ENCODE peak calls at places on chromosomes 13 and 19, in four cellular contexts. One of them, this sample, is unnamed.

GRCh38 chr19:12350185-12350889 is 15.1 kb downstream of the ZNF442 start:
- DNase-seq in WERI-Rb-1: no peak
- DNase-seq in H54: no peak
- DNase-seq in hypothalamus: no peak
- DNase-seq in this sample: no peak

GRCh38 chr19:17865364-17866311 is 5.9 kb downstream of the RPL18A start:
- DNase-seq in WERI-Rb-1: peak; percentile 53
- DNase-seq in H54: no peak
- DNase-seq in hypothalamus: no peak
- DNase-seq in this sample: no peak

GRCh38 chr19:27738569-27739193 is 1474.3 kb downstream of the UQCRFS1 start:
- DNase-seq in WERI-Rb-1: no peak
- DNase-seq in H54: no peak
- DNase-seq in hypothalamus: no peak
- DNase-seq in this sample: no peak

GRCh38 chr13:106475852-106476251 is 59.6 kb downstream of the EFNB2 start:
- DNase-seq in WERI-Rb-1: no peak
- DNase-seq in H54: no peak
- DNase-seq in hypothalamus: no peak
- DNase-seq in this sample: no peak

GRCh38 chr13:98540476-98540875 is 36.4 kb downstream of the STK24 start:
- DNase-seq in WERI-Rb-1: no peak
- DNase-seq in H54: no peak
- DNase-seq in hypothalamus: no peak
- DNase-seq in this sample: no peak

GRCh38 chr13:42048323-42048624 is 174 bp upstream of the DGKH start:
- DNase-seq in WERI-Rb-1: no peak
- DNase-seq in H54: no peak
- DNase-seq in hypothalamus: no peak
- DNase-seq in this sample: no peak

GRCh38 chr19:12034610-12035009 is 869 bp downstream of the ZNF433 start:
- DNase-seq in WERI-Rb-1: peak; percentile 12
- DNase-seq in H54: no peak
- DNase-seq in hypothalamus: no peak
- DNase-seq in this sample: no peak

GRCh38 chr19:50833117-50833801 is at the start of gene KLK15:
- DNase-seq in WERI-Rb-1: no peak
- DNase-seq in H54: no peak
- DNase-seq in hypothalamus: no peak
- DNase-seq in this sample: no peak

GRCh38 chr19:848457-848921 is 3.6 kb upstream of the ELANE start:
- DNase-seq in WERI-Rb-1: no peak
- DNase-seq in H54: no peak
- DNase-seq in hypothalamus: no peak
- DNase-seq in this sample: no peak

GRCh38 chr19:41325947-41326706 is 16.2 kb downstream of the CCDC97 start:
- DNase-seq in WERI-Rb-1: no peak
- DNase-seq in H54: no peak
- DNase-seq in hypothalamus: no peak
- DNase-seq in this sample: no peak

GRCh38 chr13:56735537-56735942 is 405.2 kb upstream of the PRR20A start:
- DNase-seq in WERI-Rb-1: no peak
- DNase-seq in H54: no peak
- DNase-seq in hypothalamus: no peak
- DNase-seq in this sample: no peak

GRCh38 chr19:48332351-48332661 is 7.0 kb downstream of the EMP3 start:
- DNase-seq in WERI-Rb-1: no peak
- DNase-seq in H54: no peak
- DNase-seq in hypothalamus: no peak
- DNase-seq in this sample: no peak

GRCh38 chr19:4814625-4815425 is 16.7 kb downstream of the TICAM1 start:
- DNase-seq in WERI-Rb-1: no peak
- DNase-seq in H54: no peak
- DNase-seq in hypothalamus: no peak
- DNase-seq in this sample: no peak

GRCh38 chr13:50587839-50588373 is 255.6 kb downstream of the DLEU7 start:
- DNase-seq in WERI-Rb-1: no peak
- DNase-seq in H54: no peak
- DNase-seq in hypothalamus: no peak
- DNase-seq in this sample: no peak

GRCh38 chr13:62209539-62209938 is 793.9 kb upstream of the PCDH20 start:
- DNase-seq in WERI-Rb-1: no peak
- DNase-seq in H54: no peak
- DNase-seq in hypothalamus: no peak
- DNase-seq in this sample: no peak

GRCh38 chr19:48970923-48971395 is 5.8 kb downstream of the FTL start:
- DNase-seq in WERI-Rb-1: peak; percentile 80
- DNase-seq in H54: no peak
- DNase-seq in hypothalamus: no peak
- DNase-seq in this sample: peak; percentile 89

GRCh38 chr19:40585677-40586422 is 9.2 kb downstream of the SHKBP1 start:
- DNase-seq in WERI-Rb-1: no peak
- DNase-seq in H54: no peak
- DNase-seq in hypothalamus: no peak
- DNase-seq in this sample: no peak

GRCh38 chr19:39946532-39946931 is 12.1 kb upstream of the FCGBP start:
- DNase-seq in WERI-Rb-1: no peak
- DNase-seq in H54: no peak
- DNase-seq in hypothalamus: no peak
- DNase-seq in this sample: no peak

GRCh38 chr13:30121666-30122065 is 185.7 kb downstream of the KATNAL1 start:
- DNase-seq in WERI-Rb-1: no peak
- DNase-seq in H54: no peak
- DNase-seq in hypothalamus: no peak
- DNase-seq in this sample: no peak

GRCh38 chr13:52974711-52975110 is 53.9 kb upstream of the OLFM4 start:
- DNase-seq in WERI-Rb-1: no peak
- DNase-seq in H54: no peak
- DNase-seq in hypothalamus: no peak
- DNase-seq in this sample: no peak

GRCh38 chr13:77298403-77298802 is 28.5 kb downstream of the MYCBP2 start:
- DNase-seq in WERI-Rb-1: no peak
- DNase-seq in H54: no peak
- DNase-seq in hypothalamus: no peak
- DNase-seq in this sample: no peak

GRCh38 chr13:30138511-30138910 is 168.8 kb downstream of the KATNAL1 start:
- DNase-seq in WERI-Rb-1: no peak
- DNase-seq in H54: no peak
- DNase-seq in hypothalamus: no peak
- DNase-seq in this sample: no peak

GRCh38 chr19:21474671-21475181 is 30.7 kb upstream of the ZNF429 start:
- DNase-seq in WERI-Rb-1: no peak
- DNase-seq in H54: no peak
- DNase-seq in hypothalamus: peak; percentile 52
- DNase-seq in this sample: no peak

GRCh38 chr13:42173789-42174343 is 98.1 kb upstream of the AKAP11 start:
- DNase-seq in WERI-Rb-1: no peak
- DNase-seq in H54: no peak
- DNase-seq in hypothalamus: no peak
- DNase-seq in this sample: no peak

GRCh38 chr19:33398361-33399060 is 25.0 kb downstream of the CEBPG start:
- DNase-seq in WERI-Rb-1: no peak
- DNase-seq in H54: no peak
- DNase-seq in hypothalamus: no peak
- DNase-seq in this sample: no peak

GRCh38 chr19:7565332-7565731 is 29.8 kb downstream of the PNPLA6 start:
- DNase-seq in WERI-Rb-1: no peak
- DNase-seq in H54: no peak
- DNase-seq in hypothalamus: no peak
- DNase-seq in this sample: no peak

GRCh38 chr13:95197548-95197947 is 103.7 kb downstream of the ABCC4 start:
- DNase-seq in WERI-Rb-1: no peak
- DNase-seq in H54: no peak
- DNase-seq in hypothalamus: no peak
- DNase-seq in this sample: no peak

GRCh38 chr19:12723643-12724426 is at the start of gene TNPO2:
- DNase-seq in WERI-Rb-1: peak; percentile 81
- DNase-seq in H54: no peak
- DNase-seq in hypothalamus: peak; percentile 43
- DNase-seq in this sample: peak; percentile 53

GRCh38 chr13:71320452-71320851 is 546.6 kb downstream of the DACH1 start:
- DNase-seq in WERI-Rb-1: peak; percentile 16
- DNase-seq in H54: peak; percentile 1
- DNase-seq in hypothalamus: no peak
- DNase-seq in this sample: no peak

GRCh38 chr13:39596685-39597084 is 6.3 kb downstream of the LHFPL6 start:
- DNase-seq in WERI-Rb-1: no peak
- DNase-seq in H54: no peak
- DNase-seq in hypothalamus: no peak
- DNase-seq in this sample: no peak

GRCh38 chr19:12867120-12868099 is 13.8 kb downstream of the DNASE2 start:
- DNase-seq in WERI-Rb-1: no peak
- DNase-seq in H54: peak; percentile 67
- DNase-seq in hypothalamus: no peak
- DNase-seq in this sample: no peak

GRCh38 chr19:3543150-3544053 is 4.4 kb downstream of the TEKTIP1 start:
- DNase-seq in WERI-Rb-1: no peak
- DNase-seq in H54: no peak
- DNase-seq in hypothalamus: no peak
- DNase-seq in this sample: no peak

GRCh38 chr13:73722120-73722519 is 412.1 kb downstream of the KLF12 start:
- DNase-seq in WERI-Rb-1: no peak
- DNase-seq in H54: peak; percentile 16
- DNase-seq in hypothalamus: no peak
- DNase-seq in this sample: no peak

GRCh38 chr19:53333071-53333465 is 481 bp upstream of the ZNF845 start:
- DNase-seq in WERI-Rb-1: peak; percentile 44
- DNase-seq in H54: peak; percentile 35
- DNase-seq in hypothalamus: peak; percentile 25
- DNase-seq in this sample: no peak

GRCh38 chr19:48867119-48867921 is 1.1 kb downstream of the PLEKHA4 start:
- DNase-seq in WERI-Rb-1: no peak
- DNase-seq in H54: no peak
- DNase-seq in hypothalamus: no peak
- DNase-seq in this sample: no peak

GRCh38 chr19:7366701-7367420 is 18.1 kb downstream of the ARHGEF18 start:
- DNase-seq in WERI-Rb-1: no peak
- DNase-seq in H54: no peak
- DNase-seq in hypothalamus: no peak
- DNase-seq in this sample: peak; percentile 26

GRCh38 chr13:98265669-98266551 is 88.8 kb upstream of the RNF113B start:
- DNase-seq in WERI-Rb-1: no peak
- DNase-seq in H54: no peak
- DNase-seq in hypothalamus: peak; percentile 17
- DNase-seq in this sample: no peak

GRCh38 chr19:43934055-43934984 is 762 bp downstream of the ZNF45 start:
- DNase-seq in WERI-Rb-1: no peak
- DNase-seq in H54: peak; percentile 9
- DNase-seq in hypothalamus: no peak
- DNase-seq in this sample: no peak

GRCh38 chr19:13208131-13208963 is 58.1 kb downstream of the IER2 start:
- DNase-seq in WERI-Rb-1: no peak
- DNase-seq in H54: no peak
- DNase-seq in hypothalamus: no peak
- DNase-seq in this sample: no peak

GRCh38 chr13:53250272-53250875 is 221.8 kb downstream of the OLFM4 start:
- DNase-seq in WERI-Rb-1: no peak
- DNase-seq in H54: peak; percentile 1
- DNase-seq in hypothalamus: no peak
- DNase-seq in this sample: peak; percentile 89